ENCODE peak calls at places on chromosomes 13 and 19, in nine cellular contexts. T, J, Z, N, O, Y, A, U and E are unnamed samples.

GRCh38 chr19:30999726-31000125 is 349.5 kb downstream of the TSHZ3 start:
- DNase-seq in T (no peak), J (no peak), Z (no peak), N (no peak), O (no peak), Y (no peak), A (no peak), U (no peak), E (no peak)

GRCh38 chr13:98445340-98446233 is 131.3 kb downstream of the STK24 start:
- DNase-seq in T (peak), J (peak), Z (peak), N (peak), O (no peak), Y (no peak), A (peak), U (peak), E (peak)

GRCh38 chr13:41054919-41055619 is 6.2 kb upstream of the WBP4 start:
- DNase-seq in T (no peak), J (no peak), Z (no peak), N (no peak), O (no peak), Y (no peak), A (no peak), U (no peak), E (no peak)

GRCh38 chr19:11041194-11041593 is 48.1 kb upstream of the LDLR start:
- DNase-seq in T (no peak), J (no peak), Z (no peak), N (no peak), O (no peak), Y (no peak), A (no peak), U (no peak), E (no peak)

GRCh38 chr13:80778302-80778701 is 437.4 kb upstream of the SPRY2 start:
- DNase-seq in T (no peak), J (no peak), Z (no peak), N (no peak), O (no peak), Y (no peak), A (no peak), U (no peak), E (no peak)

GRCh38 chr13:111139452-111139851 is 24.3 kb downstream of the ARHGEF7 start:
- DNase-seq in T (no peak), J (no peak), Z (no peak), N (no peak), O (no peak), Y (no peak), A (no peak), U (no peak), E (no peak)

GRCh38 chr19:19860756-19861390 is 4.8 kb upstream of the ZNF253 start:
- DNase-seq in T (no peak), J (peak), Z (peak), N (no peak), O (no peak), Y (no peak), A (peak), U (no peak), E (no peak)

GRCh38 chr19:6593651-6594416 is 2.9 kb upstream of the CD70 start:
- DNase-seq in T (no peak), J (no peak), Z (no peak), N (no peak), O (no peak), Y (no peak), A (no peak), U (peak), E (no peak)

GRCh38 chr19:18070181-18070580 is 16.6 kb downstream of the IL12RB1 start:
- DNase-seq in T (no peak), J (no peak), Z (no peak), N (no peak), O (no peak), Y (no peak), A (no peak), U (no peak), E (no peak)

GRCh38 chr19:36421749-36422481 is 3.5 kb upstream of the ZFP82 start:
- DNase-seq in T (no peak), J (no peak), Z (no peak), N (no peak), O (no peak), Y (no peak), A (no peak), U (no peak), E (no peak)

GRCh38 chr19:37981785-37982475 is 74.9 kb downstream of the SIPA1L3 start:
- DNase-seq in T (no peak), J (no peak), Z (peak), N (no peak), O (no peak), Y (no peak), A (no peak), U (peak), E (no peak)

GRCh38 chr19:13342672-13343071 is 163.6 kb downstream of the CACNA1A start:
- DNase-seq in T (no peak), J (no peak), Z (no peak), N (no peak), O (no peak), Y (no peak), A (no peak), U (no peak), E (no peak)

GRCh38 chr13:111202149-111202548 is 87.0 kb downstream of the ARHGEF7 start:
- DNase-seq in T (peak), J (no peak), Z (no peak), N (no peak), O (no peak), Y (no peak), A (no peak), U (no peak), E (no peak)

GRCh38 chr13:94256671-94257070 is 222.8 kb downstream of the DCT start:
- DNase-seq in T (no peak), J (no peak), Z (no peak), N (no peak), O (no peak), Y (no peak), A (no peak), U (no peak), E (no peak)

GRCh38 chr19:53254451-53255341 is at the start of gene ZNF677:
- DNase-seq in T (no peak), J (peak), Z (peak), N (peak), O (peak), Y (peak), A (peak), U (peak), E (peak)

GRCh38 chr13:113499936-113500335 is 9.4 kb upstream of the DCUN1D2 start:
- DNase-seq in T (no peak), J (no peak), Z (no peak), N (no peak), O (no peak), Y (no peak), A (no peak), U (no peak), E (no peak)

GRCh38 chr13:23902975-23903905 is 5.9 kb upstream of the C1QTNF9B start:
- DNase-seq in T (no peak), J (no peak), Z (peak), N (no peak), O (no peak), Y (no peak), A (no peak), U (no peak), E (no peak)

GRCh38 chr19:2600914-2601870 is 101.3 kb downstream of the GNG7 start:
- DNase-seq in T (no peak), J (no peak), Z (no peak), N (no peak), O (no peak), Y (no peak), A (no peak), U (no peak), E (no peak)